ENCODE peak calls at places on chromosomes 5 and 9, in seven cellular contexts. N is foreskin fibroblast; L is T47D; T is NCI-H2107; X is adrenal gland; C is naive thymus-derived CD4-positive, alpha-beta T cell; R is Kasumi-1. U is an unnamed sample.

GRCh38 chr9:80602291-80602690 is 1030.5 kb downstream of the TLE4 start:
- DNase-seq in N (no peak), L (no peak), T (no peak), X (no peak), C (no peak), R (no peak), U (no peak)

GRCh38 chr9:93124793-93125192 is 9.3 kb downstream of the NINJ1 start:
- DNase-seq in N (no peak), L (no peak), T (no peak), X (no peak), C (no peak), R (no peak), U (no peak)

GRCh38 chr5:56513141-56513540 is 280.0 kb upstream of the ANKRD55 start:
- DNase-seq in N (no peak), L (no peak), T (no peak), X (no peak), C (no peak), R (no peak), U (no peak)

GRCh38 chr9:124018731-124019697 is 7.4 kb downstream of the LHX2 start:
- DNase-seq in N (no peak), L (no peak), T (no peak), X (no peak), C (no peak), R (no peak), U (no peak)

GRCh38 chr5:139692605-139693340 is 44.6 kb downstream of the CXXC5 start:
- DNase-seq in N (no peak), L (no peak), T (no peak), X (no peak), C (no peak), R (no peak), U (no peak)

GRCh38 chr5:91293131-91293530 is 90.0 kb downstream of the ARRDC3 start:
- DNase-seq in N (peak), L (no peak), T (no peak), X (no peak), C (no peak), R (no peak), U (peak)

GRCh38 chr5:53557386-53557785 is 3.1 kb upstream of the NDUFS4 start:
- DNase-seq in N (peak), L (no peak), T (no peak), X (no peak), C (no peak), R (no peak), U (no peak)

GRCh38 chr5:132020568-132021339 is 9.3 kb upstream of the ACSL6 start:
- DNase-seq in N (no peak), L (no peak), T (no peak), X (no peak), C (no peak), R (peak), U (no peak)

GRCh38 chr9:18861599-18862546 is 171.1 kb downstream of the SAXO1 start:
- DNase-seq in N (peak), L (peak), T (no peak), X (peak), C (no peak), R (no peak), U (peak)

GRCh38 chr5:69293882-69294281 is 38.7 kb downstream of the CCDC125 start:
- DNase-seq in N (no peak), L (peak), T (no peak), X (no peak), C (no peak), R (no peak), U (no peak)

GRCh38 chr5:83270311-83270710 is 193.0 kb downstream of the XRCC4 start:
- DNase-seq in N (no peak), L (no peak), T (no peak), X (no peak), C (no peak), R (no peak), U (no peak)

GRCh38 chr9:3181049-3181953 is 337.4 kb upstream of the PUM3 start:
- DNase-seq in N (peak), L (peak), T (peak), X (peak), C (peak), R (no peak), U (peak)

U was measured in cardiac muscle cell.